ENCODE peak calls at places on chromosomes 12 and 14, in five cellular contexts. One of them, this sample, is unnamed.

GRCh38 chr12:81077686-81078441 is at the start of gene ACSS3:
- DNase-seq in H9: peak; percentile 94
- DNase-seq in neuronal stem cell: peak; percentile 80
- DNase-seq in mesenchymal stem cell: peak; percentile 40
- DNase-seq in trophoblast cell: no peak
- DNase-seq in this sample: peak; percentile 53

GRCh38 chr12:124321556-124322270 is 26.8 kb downstream of the RFLNA start:
- DNase-seq in H9: no peak
- DNase-seq in neuronal stem cell: no peak
- DNase-seq in mesenchymal stem cell: peak; percentile 45
- DNase-seq in trophoblast cell: no peak
- DNase-seq in this sample: no peak

GRCh38 chr12:128524439-128524838 is 257.5 kb downstream of the TMEM132C start:
- DNase-seq in H9: no peak
- DNase-seq in neuronal stem cell: no peak
- DNase-seq in mesenchymal stem cell: no peak
- DNase-seq in trophoblast cell: no peak
- DNase-seq in this sample: no peak

GRCh38 chr14:55838529-55839052 is 258.6 kb downstream of the KTN1 start:
- DNase-seq in H9: no peak
- DNase-seq in neuronal stem cell: no peak
- DNase-seq in mesenchymal stem cell: peak; percentile 38
- DNase-seq in trophoblast cell: no peak
- DNase-seq in this sample: no peak

GRCh38 chr14:59870277-59871165 is at the start of gene RTN1:
- DNase-seq in H9: peak; percentile 76
- DNase-seq in neuronal stem cell: peak; percentile 65
- DNase-seq in mesenchymal stem cell: peak; percentile 48
- DNase-seq in trophoblast cell: peak; percentile 33
- DNase-seq in this sample: peak; percentile 78

GRCh38 chr12:86613306-86613705 is 357.1 kb upstream of the MGAT4C start:
- DNase-seq in H9: no peak
- DNase-seq in neuronal stem cell: no peak
- DNase-seq in mesenchymal stem cell: no peak
- DNase-seq in trophoblast cell: no peak
- DNase-seq in this sample: no peak

GRCh38 chr14:49944501-49944900 is 51.6 kb downstream of the ARF6 start:
- DNase-seq in H9: no peak
- DNase-seq in neuronal stem cell: no peak
- DNase-seq in mesenchymal stem cell: no peak
- DNase-seq in trophoblast cell: no peak
- DNase-seq in this sample: no peak

GRCh38 chr14:104361101-104361591 is 218.4 kb upstream of the C14orf180 start:
- DNase-seq in H9: peak; percentile 14
- DNase-seq in neuronal stem cell: no peak
- DNase-seq in mesenchymal stem cell: no peak
- DNase-seq in trophoblast cell: no peak
- DNase-seq in this sample: no peak

GRCh38 chr14:20989464-20989786 is 355 bp upstream of the METTL17 start:
- DNase-seq in H9: no peak
- DNase-seq in neuronal stem cell: no peak
- DNase-seq in mesenchymal stem cell: no peak
- DNase-seq in trophoblast cell: no peak
- DNase-seq in this sample: no peak

GRCh38 chr12:20212036-20212435 is 156.3 kb upstream of the PDE3A start:
- DNase-seq in H9: no peak
- DNase-seq in neuronal stem cell: no peak
- DNase-seq in mesenchymal stem cell: peak; percentile 49
- DNase-seq in trophoblast cell: no peak
- DNase-seq in this sample: no peak

GRCh38 chr12:95790912-95791849 is 617 bp upstream of the NTN4 start:
- DNase-seq in H9: peak; percentile 62
- DNase-seq in neuronal stem cell: peak; percentile 29
- DNase-seq in mesenchymal stem cell: peak; percentile 32
- DNase-seq in trophoblast cell: no peak
- DNase-seq in this sample: peak; percentile 77

GRCh38 chr14:50213795-50214194 is 17.6 kb downstream of the SOS2 start:
- DNase-seq in H9: no peak
- DNase-seq in neuronal stem cell: no peak
- DNase-seq in mesenchymal stem cell: no peak
- DNase-seq in trophoblast cell: no peak
- DNase-seq in this sample: no peak

GRCh38 chr14:92902726-92903125 is 20.2 kb upstream of the CHGA start:
- DNase-seq in H9: peak; percentile 57
- DNase-seq in neuronal stem cell: no peak
- DNase-seq in mesenchymal stem cell: no peak
- DNase-seq in trophoblast cell: no peak
- DNase-seq in this sample: no peak

GRCh38 chr12:54549774-54550451 is 512 bp downstream of the PDE1B start:
- DNase-seq in H9: no peak
- DNase-seq in neuronal stem cell: no peak
- DNase-seq in mesenchymal stem cell: no peak
- DNase-seq in trophoblast cell: no peak
- DNase-seq in this sample: no peak

GRCh38 chr14:103292426-103293374 is 41.3 kb upstream of the EIF5 start:
- DNase-seq in H9: peak; percentile 74
- DNase-seq in neuronal stem cell: peak; percentile 73
- DNase-seq in mesenchymal stem cell: peak; percentile 70
- DNase-seq in trophoblast cell: peak; percentile 78
- DNase-seq in this sample: peak; percentile 92

GRCh38 chr12:43069768-43070221 is 480.2 kb upstream of the PRICKLE1 start:
- DNase-seq in H9: no peak
- DNase-seq in neuronal stem cell: no peak
- DNase-seq in mesenchymal stem cell: no peak
- DNase-seq in trophoblast cell: no peak
- DNase-seq in this sample: no peak

GRCh38 chr14:23787436-23787835 is 151.3 kb downstream of the DHRS2 start:
- DNase-seq in H9: no peak
- DNase-seq in neuronal stem cell: no peak
- DNase-seq in mesenchymal stem cell: no peak
- DNase-seq in trophoblast cell: no peak
- DNase-seq in this sample: no peak

GRCh38 chr14:93012516-93013367 is 89.8 kb downstream of the CHGA start:
- DNase-seq in H9: no peak
- DNase-seq in neuronal stem cell: no peak
- DNase-seq in mesenchymal stem cell: no peak
- DNase-seq in trophoblast cell: no peak
- DNase-seq in this sample: no peak

GRCh38 chr12:49838973-49839633 is 3.8 kb downstream of the BCDIN3D start:
- DNase-seq in H9: no peak
- DNase-seq in neuronal stem cell: no peak
- DNase-seq in mesenchymal stem cell: peak; percentile 59
- DNase-seq in trophoblast cell: peak; percentile 44
- DNase-seq in this sample: no peak

GRCh38 chr14:53814371-53814770 is 142.3 kb downstream of the BMP4 start:
- DNase-seq in H9: no peak
- DNase-seq in neuronal stem cell: no peak
- DNase-seq in mesenchymal stem cell: no peak
- DNase-seq in trophoblast cell: peak; percentile 34
- DNase-seq in this sample: no peak

GRCh38 chr14:75298187-75298985 is 19.8 kb downstream of the FOS start:
- DNase-seq in H9: no peak
- DNase-seq in neuronal stem cell: no peak
- DNase-seq in mesenchymal stem cell: no peak
- DNase-seq in trophoblast cell: no peak
- DNase-seq in this sample: no peak

GRCh38 chr14:73764881-73765280 is 50.7 kb upstream of the PNMA1 start:
- DNase-seq in H9: no peak
- DNase-seq in neuronal stem cell: no peak
- DNase-seq in mesenchymal stem cell: no peak
- DNase-seq in trophoblast cell: no peak
- DNase-seq in this sample: no peak

GRCh38 chr12:105523164-105524057 is 192.9 kb downstream of the C12orf75 start:
- DNase-seq in H9: no peak
- DNase-seq in neuronal stem cell: peak; percentile 18
- DNase-seq in mesenchymal stem cell: peak; percentile 73
- DNase-seq in trophoblast cell: peak; percentile 27
- DNase-seq in this sample: no peak

GRCh38 chr14:90445011-90445410 is 48.2 kb downstream of the CALM1 start:
- DNase-seq in H9: peak; percentile 70
- DNase-seq in neuronal stem cell: no peak
- DNase-seq in mesenchymal stem cell: no peak
- DNase-seq in trophoblast cell: no peak
- DNase-seq in this sample: no peak

GRCh38 chr12:5043589-5044419 is at the start of gene KCNA5:
- DNase-seq in H9: peak; percentile 78
- DNase-seq in neuronal stem cell: peak; percentile 37
- DNase-seq in mesenchymal stem cell: no peak
- DNase-seq in trophoblast cell: no peak
- DNase-seq in this sample: peak; percentile 77

GRCh38 chr14:74645735-74646134 is 33.7 kb upstream of the LTBP2 start:
- DNase-seq in H9: no peak
- DNase-seq in neuronal stem cell: no peak
- DNase-seq in mesenchymal stem cell: no peak
- DNase-seq in trophoblast cell: no peak
- DNase-seq in this sample: no peak

GRCh38 chr14:36848213-36848612 is 186.6 kb downstream of the PAX9 start:
- DNase-seq in H9: no peak
- DNase-seq in neuronal stem cell: no peak
- DNase-seq in mesenchymal stem cell: no peak
- DNase-seq in trophoblast cell: no peak
- DNase-seq in this sample: no peak

GRCh38 chr12:113221997-113222729 is 899 bp downstream of the TPCN1 start:
- DNase-seq in H9: no peak
- DNase-seq in neuronal stem cell: no peak
- DNase-seq in mesenchymal stem cell: no peak
- DNase-seq in trophoblast cell: no peak
- DNase-seq in this sample: peak; percentile 53

GRCh38 chr12:58858030-58858429 is 62.3 kb downstream of the LRIG3 start:
- DNase-seq in H9: no peak
- DNase-seq in neuronal stem cell: no peak
- DNase-seq in mesenchymal stem cell: no peak
- DNase-seq in trophoblast cell: no peak
- DNase-seq in this sample: no peak
- H2BK12ac ChIP-seq in H9: no peak overlapping the region
- H2BK12ac ChIP-seq in neuronal stem cell: no peak overlapping the region
- H2BK12ac ChIP-seq in mesenchymal stem cell: no peak overlapping the region
- H2BK12ac ChIP-seq in trophoblast cell: no peak overlapping the region
- H2BK12ac ChIP-seq in this sample: no peak overlapping the region

GRCh38 chr12:111158992-111159391 is 209.9 kb downstream of the PHETA1 start:
- DNase-seq in H9: peak; percentile 49
- DNase-seq in neuronal stem cell: no peak
- DNase-seq in mesenchymal stem cell: no peak
- DNase-seq in trophoblast cell: no peak
- DNase-seq in this sample: no peak
- H2BK12ac ChIP-seq in H9: no peak overlapping the region
- H2BK12ac ChIP-seq in neuronal stem cell: no peak overlapping the region
- H2BK12ac ChIP-seq in mesenchymal stem cell: no peak overlapping the region
- H2BK12ac ChIP-seq in trophoblast cell: no peak overlapping the region
- H2BK12ac ChIP-seq in this sample: no peak overlapping the region

GRCh38 chr12:109116611-109116949 is 193 bp downstream of the ACACB start:
- DNase-seq in H9: no peak
- DNase-seq in neuronal stem cell: no peak
- DNase-seq in mesenchymal stem cell: no peak
- DNase-seq in trophoblast cell: no peak
- DNase-seq in this sample: no peak
- H2BK12ac ChIP-seq in H9: no peak overlapping the region
- H2BK12ac ChIP-seq in neuronal stem cell: no peak overlapping the region
- H2BK12ac ChIP-seq in mesenchymal stem cell: no peak overlapping the region
- H2BK12ac ChIP-seq in trophoblast cell: no peak overlapping the region
- H2BK12ac ChIP-seq in this sample: no peak overlapping the region

DNA sequence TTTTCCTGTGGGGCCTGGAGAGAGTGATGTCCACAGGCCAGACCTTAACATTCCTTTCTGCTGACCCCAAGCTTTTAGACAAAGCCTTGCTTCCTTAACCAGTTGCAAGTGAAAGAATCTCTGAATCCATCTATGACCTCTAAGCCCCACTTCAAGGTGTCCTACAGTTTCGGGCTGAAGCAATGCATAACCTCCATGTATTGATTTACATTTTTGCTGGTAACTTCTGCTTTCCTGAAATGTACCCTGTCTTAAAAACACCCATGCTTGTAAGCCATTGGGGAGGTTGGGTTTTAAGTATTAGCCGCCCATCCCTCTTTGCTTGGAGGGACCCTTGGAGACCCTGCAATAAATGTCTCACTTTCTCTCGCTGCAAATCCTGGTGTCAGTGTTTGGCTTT is 190.6 kb downstream of the VRK1 start:
- DNase-seq in H9: no peak
- DNase-seq in neuronal stem cell: no peak
- DNase-seq in mesenchymal stem cell: no peak
- DNase-seq in trophoblast cell: no peak
- DNase-seq in this sample: no peak
- H2BK12ac ChIP-seq in H9: no peak overlapping the region
- H2BK12ac ChIP-seq in neuronal stem cell: no peak overlapping the region
- H2BK12ac ChIP-seq in mesenchymal stem cell: no peak overlapping the region
- H2BK12ac ChIP-seq in trophoblast cell: no peak overlapping the region
- H2BK12ac ChIP-seq in this sample: no peak overlapping the region

This sample was measured in H1.